ENCODE peak calls at places on chromosomes 12 and 14, in four cellular contexts. H, A, X and E are unnamed samples.

GRCh38 chr14:23568021-23568599 is 519 bp upstream of the AP1G2 start:
- DNase-seq in A (no peak), X (no peak), H (no peak), E (no peak)

GRCh38 chr12:59570134-59570533 is 25.7 kb upstream of the SLC16A7 start:
- DNase-seq in H (no peak), A (no peak), X (no peak), E (no peak)

GRCh38 chr14:74840603-74841030 is 35.3 kb downstream of the PROX2 start:
- DNase-seq in X (no peak), A (no peak), H (no peak), E (no peak)

GRCh38 chr12:109612975-109613502 is 39.4 kb downstream of the MVK start:
- DNase-seq in H (peak), X (no peak), A (no peak), E (peak)

GRCh38 chr12:131242741-131243496 is 289.2 kb downstream of the ADGRD1 start:
- DNase-seq in H (no peak), X (no peak), A (no peak), E (peak)

GRCh38 chr12:54173066-54173726 is 15.6 kb downstream of the SMUG1 start:
- DNase-seq in H (no peak), X (no peak), A (peak), E (peak)

GRCh38 chr14:92456215-92457017 is 57.2 kb upstream of the RIN3 start:
- DNase-seq in X (peak), A (peak), H (peak), E (peak)

GRCh38 chr14:20684662-20685456 is 499 bp downstream of the RNASE4 start:
- DNase-seq in A (no peak), X (peak), H (peak), E (peak)

GRCh38 chr12:1920971-1921370 is 2.5 kb upstream of the CACNA2D4 start:
- DNase-seq in X (no peak), H (no peak), A (no peak), E (no peak)

GRCh38 chr12:105954891-105955607 is 183.7 kb downstream of the NUAK1 start:
- DNase-seq in A (no peak), H (no peak), X (no peak), E (no peak)

GRCh38 chr14:72731252-72732020 is 162.5 kb downstream of the DPF3 start:
- DNase-seq in X (no peak), H (no peak), A (no peak), E (no peak)

GRCh38 chr12:12336049-12336411 is 14.0 kb downstream of the MANSC1 start:
- DNase-seq in H (peak), A (no peak), X (no peak), E (no peak)

GRCh38 chr14:104135904-104136471 is 2.4 kb upstream of the KIF26A start:
- DNase-seq in A (no peak), X (no peak), H (no peak), E (no peak)

GRCh38 chr14:94966868-94967267 is 190.5 kb downstream of the DICER1 start:
- DNase-seq in A (no peak), X (no peak), H (no peak), E (no peak)

GRCh38 chr12:86421333-86421732 is 165.1 kb upstream of the MGAT4C start:
- DNase-seq in A (no peak), H (no peak), X (no peak), E (no peak)

GRCh38 chr14:37237094-37237493 is 39.4 kb downstream of the MIPOL1 start:
- DNase-seq in A (no peak), H (no peak), X (no peak), E (no peak)